ENCODE peak calls at places on chromosomes 7 and 10, in four cellular contexts. Z is SK-N-SH, M is HCT116, N is neural progenitor cell. Y is an unnamed sample.

GRCh38 chr7:134374291-134374690 is 57.6 kb upstream of the SLC35B4 start:
- DNase-seq in Z (no peak), M (no peak), N (no peak), Y (no peak)

GRCh38 chr7:111232249-111233084 is 141.5 kb downstream of the LRRN3 start:
- DNase-seq in Z (no peak), M (peak), N (no peak), Y (no peak)

GRCh38 chr10:5428133-5428532 is 15.8 kb downstream of the NET1 start:
- DNase-seq in Z (no peak), M (no peak), N (no peak), Y (no peak)

GRCh38 chr10:14086596-14086995 is 244.1 kb downstream of the FRMD4A start:
- DNase-seq in Z (no peak), M (no peak), N (no peak), Y (no peak)

GRCh38 chr10:77550378-77550777 is 87.2 kb downstream of the KCNMA1 start:
- DNase-seq in Z (no peak), M (no peak), N (no peak), Y (no peak)

GRCh38 chr7:117169907-117170306 is 153.0 kb downstream of the WNT2 start:
- DNase-seq in Z (no peak), M (no peak), N (no peak), Y (no peak)

GRCh38 chr7:151901313-151901669 is 24.4 kb upstream of the PRKAG2 start:
- DNase-seq in Z (no peak), M (no peak), N (no peak), Y (no peak)

GRCh38 chr7:156907656-156908055 is 14.7 kb upstream of the LMBR1 start:
- DNase-seq in Z (no peak), M (no peak), N (no peak), Y (no peak)

GRCh38 chr10:78491812-78492211 is 458.1 kb downstream of the RPS24 start:
- DNase-seq in Z (no peak), M (no peak), N (no peak), Y (no peak)

GRCh38 chr7:6440381-6440780 is 7.4 kb downstream of the DAGLB start:
- DNase-seq in Z (no peak), M (no peak), N (no peak), Y (no peak)

GRCh38 chr7:9983048-9983447 is 990.6 kb upstream of the PHF14 start:
- DNase-seq in Z (no peak), M (no peak), N (no peak), Y (no peak)

GRCh38 chr10:88922041-88922440 is 30.5 kb downstream of the ACTA2 start:
- DNase-seq in Z (no peak), M (no peak), N (no peak), Y (no peak)
- TF ChIP-seq EZH2phosphoT487 in Z (no peak), M (no peak), N (no peak), Y (no peak)

GRCh38 chr7:4850262-4850795 is 11.5 kb downstream of the PAPOLB start:
- DNase-seq in Z (peak), M (no peak), N (no peak), Y (no peak)

GRCh38 chr7:4845740-4846142 is 16.1 kb downstream of the PAPOLB start:
- DNase-seq in Z (peak), M (no peak), N (peak), Y (no peak)

GRCh38 chr7:4851459-4852422 is 10.1 kb downstream of the PAPOLB start:
- DNase-seq in Z (no peak), M (peak), N (no peak), Y (no peak)

GRCh38 chr7:4854916-4855315 is 6.9 kb downstream of the PAPOLB start:
- DNase-seq in Z (no peak), M (no peak), N (no peak), Y (no peak)

DNA sequence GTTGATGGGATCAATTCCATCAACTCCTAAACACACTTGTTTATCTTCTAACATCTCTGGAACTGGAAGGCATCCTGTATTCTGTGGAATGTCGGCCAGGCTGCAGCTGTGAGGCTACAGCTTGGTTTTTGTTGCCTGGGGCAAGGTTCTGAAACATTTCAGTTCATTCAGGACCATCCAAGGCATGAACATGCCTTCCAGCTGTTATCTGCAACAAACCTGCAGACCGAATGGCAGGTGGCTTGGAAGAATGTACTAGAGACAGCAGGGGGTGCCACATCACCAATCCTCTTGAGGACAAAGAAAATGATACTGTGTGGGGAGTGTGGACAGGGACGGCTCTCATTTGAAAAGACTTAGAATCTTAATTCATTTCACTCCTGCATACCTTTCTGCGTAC is 12.4 kb downstream of the PAPOLB start:
- DNase-seq in Z (peak), M (peak), N (peak), Y (peak)
- H3K9ac ChIP-seq in Z (no peak), M (no peak), N (no peak), Y (no peak)

DNA sequence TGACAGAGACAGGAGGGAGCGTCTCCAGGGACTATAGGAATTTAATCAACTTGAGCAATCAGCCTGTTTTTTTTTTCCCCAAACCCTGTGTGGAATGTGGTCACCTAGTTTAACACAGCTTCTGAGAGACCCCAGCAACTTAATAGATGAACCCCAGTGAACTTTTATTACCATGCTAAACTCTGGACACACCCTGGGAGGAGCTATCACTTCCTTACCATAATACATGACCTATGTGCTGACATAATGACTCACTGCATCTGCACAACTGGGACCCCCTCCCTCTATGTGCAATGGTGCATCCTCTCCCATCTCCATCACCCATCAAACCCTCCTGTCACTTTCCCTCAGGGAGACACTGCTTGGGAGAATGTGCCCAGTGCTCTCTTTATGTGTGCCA is 83.7 kb downstream of the EPC1 start:
- DNase-seq in Z (no peak), M (no peak), N (no peak), Y (no peak)
- TF ChIP-seq EZH2phosphoT487 in Z (no peak), M (no peak), N (no peak), Y (no peak)

GRCh38 chr7:85829817-85830432 is 643.1 kb upstream of the SEMA3D start:
- DNase-seq in Z (peak), M (no peak), N (no peak), Y (peak)

GRCh38 chr7:85829176-85829575 is 642.3 kb upstream of the SEMA3D start:
- DNase-seq in Z (no peak), M (no peak), N (no peak), Y (no peak)

GRCh38 chr7:85828654-85829053 is 641.8 kb upstream of the SEMA3D start:
- DNase-seq in Z (no peak), M (no peak), N (no peak), Y (no peak)

GRCh38 chr7:85830982-85831381 is 644.1 kb upstream of the SEMA3D start:
- DNase-seq in Z (no peak), M (no peak), N (no peak), Y (no peak)

GRCh38 chr7:85833071-85833470 is 646.2 kb upstream of the SEMA3D start:
- DNase-seq in Z (no peak), M (no peak), N (no peak), Y (no peak)
- H3K9ac ChIP-seq in Z (no peak), M (no peak), N (no peak), Y (no peak)

DNA sequence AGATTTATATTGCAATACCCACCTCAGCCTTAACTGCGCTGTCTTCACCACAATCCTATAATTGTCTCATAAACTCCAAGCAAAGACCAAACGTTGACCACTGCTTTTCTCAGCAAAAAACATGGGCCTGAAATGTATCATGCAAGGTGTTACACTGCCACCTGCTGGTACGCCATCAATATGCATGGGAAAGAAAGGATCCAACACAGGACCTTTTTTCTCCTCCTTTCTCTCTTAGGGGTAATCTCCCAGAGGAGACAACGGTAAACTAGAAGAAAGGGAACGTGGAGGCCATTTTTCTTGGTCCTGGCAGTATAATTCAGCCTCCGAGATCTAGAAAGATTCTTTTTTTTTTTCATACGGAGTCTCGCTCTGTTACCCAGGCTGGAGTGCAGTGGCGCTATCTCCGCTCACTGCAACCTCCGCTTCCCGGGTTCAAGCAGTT is 79.1 kb upstream of the MPP7 start:
- DNase-seq in Z (peak), M (peak), N (peak), Y (peak)
- TF ChIP-seq EZH2phosphoT487 in Z (no peak), M (no peak), N (no peak), Y (no peak)

DNA sequence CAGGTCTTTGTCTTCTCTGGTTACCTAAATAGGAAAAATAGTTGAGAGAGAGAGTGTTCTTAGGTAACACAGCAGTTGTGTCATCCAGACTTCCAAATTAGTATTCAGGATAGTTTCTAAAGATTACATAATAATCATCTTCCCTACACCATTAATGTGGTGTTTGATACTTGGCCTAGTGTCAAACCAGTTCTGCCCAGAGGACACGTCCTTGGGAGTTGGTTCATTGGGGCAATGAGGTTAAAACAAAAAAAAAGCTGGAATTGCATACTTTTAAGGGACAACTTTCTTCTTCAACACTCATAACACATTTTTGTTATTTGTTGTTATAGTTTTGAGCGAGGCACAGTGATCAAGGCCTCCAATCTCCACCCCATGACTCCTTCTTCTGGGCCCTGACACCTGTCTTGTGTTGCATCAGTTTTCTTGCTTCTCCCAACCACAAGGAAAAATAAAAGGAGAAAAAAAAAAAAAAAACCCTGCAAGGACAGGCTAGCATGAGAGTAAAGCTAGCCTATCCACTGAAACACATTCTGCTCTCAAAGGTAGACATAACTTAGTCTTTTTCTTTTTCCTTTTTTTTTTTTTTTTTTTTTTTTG is 28.8 kb downstream of the STN1 start:
- DNase-seq in Z (no peak), M (no peak), N (no peak), Y (no peak)
- H3K9ac ChIP-seq in Z (no peak), M (no peak), N (no peak), Y (no peak)

GRCh38 chr10:42973870-42974692 is 102.8 kb upstream of the RET start:
- DNase-seq in Z (no peak), M (no peak), N (no peak), Y (no peak)
- TF ChIP-seq EZH2phosphoT487 in Z (no peak), M (no peak), N (no peak), Y (no peak)

GRCh38 chr10:3741688-3742461 is 43.1 kb downstream of the KLF6 start:
- DNase-seq in Z (no peak), M (no peak), N (no peak), Y (peak)
- H3K9ac ChIP-seq in Z (no peak), M (no peak), N (no peak), Y (no peak)

DNA sequence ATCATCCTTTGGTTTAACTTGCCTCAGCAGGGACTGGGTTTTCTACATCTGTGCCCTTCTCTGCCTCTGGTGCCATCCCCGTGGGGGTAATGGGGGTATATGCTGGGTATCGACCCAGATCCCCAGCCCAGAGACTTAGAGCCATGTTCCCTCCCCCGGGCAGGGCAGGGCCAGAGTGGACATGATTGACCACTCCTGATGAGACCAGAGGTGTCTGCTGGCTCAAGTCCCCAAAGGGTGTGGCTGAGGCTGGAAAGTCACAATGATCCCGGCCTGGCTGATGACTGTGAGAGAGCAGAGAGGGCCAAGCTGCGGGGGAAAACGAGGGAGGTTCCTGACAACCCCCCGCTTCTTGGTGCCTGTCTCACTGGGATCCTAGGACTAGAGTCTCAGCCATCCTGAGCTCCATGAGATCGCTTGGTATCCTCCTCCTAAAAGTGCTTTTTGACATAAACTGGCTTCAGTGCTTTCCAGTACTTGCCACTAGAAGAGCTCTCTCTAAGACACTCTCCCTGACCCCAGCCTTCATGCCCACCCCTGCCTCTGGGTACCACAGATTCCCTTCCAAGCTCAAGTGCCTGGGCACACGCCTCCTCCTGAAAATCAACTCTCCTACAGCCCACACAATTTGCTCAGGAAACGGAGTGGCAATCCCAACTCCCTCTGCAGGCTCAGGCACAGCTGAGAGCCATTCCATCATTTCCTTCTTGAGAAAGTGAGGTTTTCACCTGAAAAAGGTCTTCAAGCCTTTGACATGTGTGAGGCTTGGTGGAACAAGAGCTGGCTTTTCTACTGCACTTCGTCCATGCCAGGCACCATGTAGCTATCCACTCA is 33.9 kb downstream of the DRGX start:
- DNase-seq in Z (no peak), M (no peak), N (no peak), Y (no peak)
- TF ChIP-seq EZH2phosphoT487 in Z (no peak), M (no peak), N (no peak), Y (no peak)

GRCh38 chr7:28629216-28629848 is 217.0 kb downstream of the CREB5 start:
- DNase-seq in Z (no peak), M (no peak), N (no peak), Y (no peak)

GRCh38 chr7:28627263-28627653 is 214.9 kb downstream of the CREB5 start:
- DNase-seq in Z (no peak), M (no peak), N (no peak), Y (no peak)

GRCh38 chr7:28630350-28630749 is 218.0 kb downstream of the CREB5 start:
- DNase-seq in Z (no peak), M (no peak), N (no peak), Y (no peak)

GRCh38 chr7:28627869-28628268 is 215.6 kb downstream of the CREB5 start:
- DNase-seq in Z (no peak), M (no peak), N (no peak), Y (no peak)

DNA sequence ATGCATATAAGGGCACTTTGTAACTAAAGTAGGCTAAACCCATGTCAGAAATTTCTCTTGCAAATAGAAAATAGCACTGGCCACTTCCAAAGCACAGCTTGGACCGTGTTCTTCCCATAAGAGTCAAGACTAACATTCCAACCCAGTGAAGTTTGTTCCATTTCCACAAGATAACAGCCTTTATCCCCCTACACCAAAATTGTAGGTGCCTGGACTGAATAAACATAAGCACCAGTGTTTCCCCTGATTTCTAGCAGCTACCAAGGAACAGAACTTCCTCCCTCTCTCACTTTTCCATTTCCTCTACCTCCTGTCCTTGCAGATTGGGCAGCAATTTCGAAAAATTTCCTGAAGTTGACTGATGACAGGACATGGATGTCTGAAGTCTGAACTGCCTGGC is 219.7 kb downstream of the CREB5 start:
- DNase-seq in Z (no peak), M (no peak), N (no peak), Y (no peak)
- H3K9ac ChIP-seq in Z (no peak), M (no peak), N (no peak), Y (no peak)